ENCODE peak calls at places on chromosomes 2 and 18, in nine cellular contexts. One of them, this sample, is unnamed.

GRCh38 chr2:96143848-96144480 is 1.3 kb downstream of the DUSP2 start:
- DNase-seq in Calu3: peak
- DNase-seq in GM10248: no peak
- DNase-seq in upper lobe of right lung: peak
- DNase-seq in lung: no peak
- DNase-seq in mammary epithelial cell: no peak
- DNase-seq in cardiac fibroblast: no peak
- DNase-seq in foreskin fibroblast: no peak
- DNase-seq in tibial nerve: no peak
- DNase-seq in this sample: peak

GRCh38 chr2:85259101-85259590 is 68.6 kb downstream of the TGOLN2 start:
- DNase-seq in mammary epithelial cell: peak
- DNase-seq in foreskin fibroblast: peak
- DNase-seq in cardiac fibroblast: peak
- DNase-seq in tibial nerve: peak
- DNase-seq in upper lobe of right lung: no peak
- DNase-seq in lung: no peak
- DNase-seq in GM10248: no peak
- DNase-seq in Calu3: no peak
- DNase-seq in this sample: no peak

GRCh38 chr2:196849895-196850294 is 40.7 kb upstream of the C2orf66 start:
- DNase-seq in GM10248: no peak
- DNase-seq in lung: no peak
- DNase-seq in foreskin fibroblast: peak
- DNase-seq in mammary epithelial cell: peak
- DNase-seq in upper lobe of right lung: no peak
- DNase-seq in Calu3: peak
- DNase-seq in tibial nerve: no peak
- DNase-seq in cardiac fibroblast: peak
- DNase-seq in this sample: peak

GRCh38 chr2:168742258-168742932 is 60.0 kb upstream of the NOSTRIN start:
- DNase-seq in GM10248: no peak
- DNase-seq in Calu3: no peak
- DNase-seq in lung: no peak
- DNase-seq in mammary epithelial cell: no peak
- DNase-seq in tibial nerve: no peak
- DNase-seq in cardiac fibroblast: no peak
- DNase-seq in foreskin fibroblast: no peak
- DNase-seq in upper lobe of right lung: no peak
- DNase-seq in this sample: no peak

GRCh38 chr2:127675335-127676261 is at the start of gene LIMS2:
- DNase-seq in mammary epithelial cell: no peak
- DNase-seq in foreskin fibroblast: peak
- DNase-seq in upper lobe of right lung: peak
- DNase-seq in cardiac fibroblast: peak
- DNase-seq in lung: no peak
- DNase-seq in tibial nerve: no peak
- DNase-seq in GM10248: no peak
- DNase-seq in Calu3: peak
- DNase-seq in this sample: no peak

GRCh38 chr2:191333911-191334357 is 88.7 kb downstream of the MYO1B start:
- DNase-seq in cardiac fibroblast: peak
- DNase-seq in GM10248: no peak
- DNase-seq in Calu3: no peak
- DNase-seq in upper lobe of right lung: no peak
- DNase-seq in foreskin fibroblast: peak
- DNase-seq in lung: no peak
- DNase-seq in tibial nerve: no peak
- DNase-seq in mammary epithelial cell: peak
- DNase-seq in this sample: peak

GRCh38 chr18:23114171-23114881 is 21.0 kb upstream of the CABLES1 start:
- DNase-seq in tibial nerve: no peak
- DNase-seq in cardiac fibroblast: no peak
- DNase-seq in lung: peak
- DNase-seq in Calu3: peak
- DNase-seq in upper lobe of right lung: peak
- DNase-seq in foreskin fibroblast: peak
- DNase-seq in GM10248: no peak
- DNase-seq in mammary epithelial cell: no peak
- DNase-seq in this sample: no peak

GRCh38 chr2:148922776-148923175 is 47.7 kb downstream of the KIF5C start:
- DNase-seq in tibial nerve: no peak
- DNase-seq in foreskin fibroblast: no peak
- DNase-seq in cardiac fibroblast: no peak
- DNase-seq in mammary epithelial cell: peak
- DNase-seq in GM10248: no peak
- DNase-seq in Calu3: no peak
- DNase-seq in lung: no peak
- DNase-seq in upper lobe of right lung: no peak
- DNase-seq in this sample: peak

GRCh38 chr18:484749-485464 is 15.6 kb downstream of the COLEC12 start:
- DNase-seq in mammary epithelial cell: no peak
- DNase-seq in cardiac fibroblast: no peak
- DNase-seq in Calu3: no peak
- DNase-seq in upper lobe of right lung: no peak
- DNase-seq in tibial nerve: no peak
- DNase-seq in GM10248: no peak
- DNase-seq in lung: no peak
- DNase-seq in foreskin fibroblast: no peak
- DNase-seq in this sample: no peak

GRCh38 chr2:35125278-35125677 is 1230.3 kb upstream of the CRIM1 start:
- DNase-seq in cardiac fibroblast: no peak
- DNase-seq in GM10248: no peak
- DNase-seq in tibial nerve: no peak
- DNase-seq in upper lobe of right lung: no peak
- DNase-seq in mammary epithelial cell: no peak
- DNase-seq in lung: no peak
- DNase-seq in foreskin fibroblast: no peak
- DNase-seq in Calu3: no peak
- DNase-seq in this sample: no peak

GRCh38 chr2:215271466-215271865 is 40.4 kb upstream of the ATIC start:
- DNase-seq in GM10248: no peak
- DNase-seq in Calu3: no peak
- DNase-seq in tibial nerve: no peak
- DNase-seq in cardiac fibroblast: no peak
- DNase-seq in mammary epithelial cell: no peak
- DNase-seq in foreskin fibroblast: no peak
- DNase-seq in upper lobe of right lung: no peak
- DNase-seq in lung: no peak
- DNase-seq in this sample: no peak

GRCh38 chr2:96838345-96839287 is 5.2 kb downstream of the ANKRD23 start:
- DNase-seq in cardiac fibroblast: no peak
- DNase-seq in tibial nerve: no peak
- DNase-seq in GM10248: no peak
- DNase-seq in lung: no peak
- DNase-seq in upper lobe of right lung: no peak
- DNase-seq in foreskin fibroblast: no peak
- DNase-seq in mammary epithelial cell: no peak
- DNase-seq in Calu3: no peak
- DNase-seq in this sample: no peak

GRCh38 chr2:139142252-139142651 is 362.1 kb upstream of the NXPH2 start:
- DNase-seq in foreskin fibroblast: peak
- DNase-seq in upper lobe of right lung: no peak
- DNase-seq in lung: no peak
- DNase-seq in GM10248: no peak
- DNase-seq in Calu3: peak
- DNase-seq in cardiac fibroblast: peak
- DNase-seq in mammary epithelial cell: peak
- DNase-seq in tibial nerve: no peak
- DNase-seq in this sample: peak

GRCh38 chr2:241963223-241963622 is 93.7 kb downstream of the RTP5 start:
- DNase-seq in Calu3: no peak
- DNase-seq in tibial nerve: no peak
- DNase-seq in mammary epithelial cell: no peak
- DNase-seq in upper lobe of right lung: peak
- DNase-seq in foreskin fibroblast: no peak
- DNase-seq in cardiac fibroblast: no peak
- DNase-seq in lung: no peak
- DNase-seq in GM10248: no peak
- DNase-seq in this sample: no peak

GRCh38 chr18:5738561-5738960 is 156.8 kb downstream of the TMEM200C start:
- DNase-seq in lung: no peak
- DNase-seq in GM10248: no peak
- DNase-seq in foreskin fibroblast: no peak
- DNase-seq in cardiac fibroblast: no peak
- DNase-seq in Calu3: no peak
- DNase-seq in mammary epithelial cell: no peak
- DNase-seq in tibial nerve: no peak
- DNase-seq in upper lobe of right lung: no peak
- DNase-seq in this sample: no peak

GRCh38 chr2:213422211-213422610 is 137.9 kb downstream of the SPAG16 start:
- DNase-seq in GM10248: no peak
- DNase-seq in tibial nerve: no peak
- DNase-seq in mammary epithelial cell: no peak
- DNase-seq in upper lobe of right lung: no peak
- DNase-seq in Calu3: no peak
- DNase-seq in lung: no peak
- DNase-seq in foreskin fibroblast: no peak
- DNase-seq in cardiac fibroblast: no peak
- DNase-seq in this sample: no peak

GRCh38 chr18:59900222-59901128 is 679 bp downstream of the PMAIP1 start:
- DNase-seq in Calu3: peak
- DNase-seq in mammary epithelial cell: peak
- DNase-seq in foreskin fibroblast: peak
- DNase-seq in cardiac fibroblast: peak
- DNase-seq in upper lobe of right lung: peak
- DNase-seq in GM10248: peak
- DNase-seq in lung: peak
- DNase-seq in tibial nerve: no peak
- DNase-seq in this sample: peak

GRCh38 chr2:164439235-164439634 is 182.0 kb downstream of the GRB14 start:
- DNase-seq in tibial nerve: no peak
- DNase-seq in Calu3: no peak
- DNase-seq in GM10248: no peak
- DNase-seq in mammary epithelial cell: no peak
- DNase-seq in lung: no peak
- DNase-seq in cardiac fibroblast: no peak
- DNase-seq in upper lobe of right lung: no peak
- DNase-seq in foreskin fibroblast: no peak
- DNase-seq in this sample: no peak

GRCh38 chr2:235762832-235763598 is 269.2 kb downstream of the AGAP1 start:
- DNase-seq in foreskin fibroblast: peak
- DNase-seq in mammary epithelial cell: no peak
- DNase-seq in Calu3: no peak
- DNase-seq in lung: no peak
- DNase-seq in tibial nerve: no peak
- DNase-seq in upper lobe of right lung: no peak
- DNase-seq in GM10248: no peak
- DNase-seq in cardiac fibroblast: no peak
- DNase-seq in this sample: no peak
- TF ChIP-seq CTCF in foreskin fibroblast: no peak
- TF ChIP-seq CTCF in mammary epithelial cell: no peak
- TF ChIP-seq CTCF in Calu3: no peak
- TF ChIP-seq CTCF in lung: no peak
- TF ChIP-seq CTCF in tibial nerve: no peak
- TF ChIP-seq CTCF in upper lobe of right lung: no peak
- TF ChIP-seq CTCF in GM10248: no peak
- TF ChIP-seq CTCF in cardiac fibroblast: peak
- TF ChIP-seq CTCF in this sample: peak

GRCh38 chr2:23544589-23545295 is 159.8 kb downstream of the KLHL29 start:
- DNase-seq in foreskin fibroblast: peak
- DNase-seq in cardiac fibroblast: peak
- DNase-seq in tibial nerve: no peak
- DNase-seq in mammary epithelial cell: no peak
- DNase-seq in GM10248: no peak
- DNase-seq in lung: no peak
- DNase-seq in upper lobe of right lung: no peak
- DNase-seq in Calu3: no peak
- DNase-seq in this sample: no peak

GRCh38 chr2:23546913-23547312 is 161.9 kb downstream of the KLHL29 start:
- DNase-seq in mammary epithelial cell: no peak
- DNase-seq in tibial nerve: no peak
- DNase-seq in cardiac fibroblast: no peak
- DNase-seq in GM10248: no peak
- DNase-seq in upper lobe of right lung: no peak
- DNase-seq in Calu3: no peak
- DNase-seq in lung: no peak
- DNase-seq in foreskin fibroblast: no peak
- DNase-seq in this sample: no peak

GRCh38 chr2:23545811-23546210 is 160.8 kb downstream of the KLHL29 start:
- DNase-seq in cardiac fibroblast: no peak
- DNase-seq in upper lobe of right lung: no peak
- DNase-seq in GM10248: no peak
- DNase-seq in tibial nerve: no peak
- DNase-seq in mammary epithelial cell: no peak
- DNase-seq in foreskin fibroblast: peak
- DNase-seq in lung: no peak
- DNase-seq in Calu3: no peak
- DNase-seq in this sample: no peak

GRCh38 chr2:23547725-23548124 is 162.7 kb downstream of the KLHL29 start:
- DNase-seq in lung: no peak
- DNase-seq in foreskin fibroblast: no peak
- DNase-seq in mammary epithelial cell: no peak
- DNase-seq in Calu3: no peak
- DNase-seq in GM10248: no peak
- DNase-seq in upper lobe of right lung: no peak
- DNase-seq in tibial nerve: no peak
- DNase-seq in cardiac fibroblast: no peak
- DNase-seq in this sample: no peak

DNA sequence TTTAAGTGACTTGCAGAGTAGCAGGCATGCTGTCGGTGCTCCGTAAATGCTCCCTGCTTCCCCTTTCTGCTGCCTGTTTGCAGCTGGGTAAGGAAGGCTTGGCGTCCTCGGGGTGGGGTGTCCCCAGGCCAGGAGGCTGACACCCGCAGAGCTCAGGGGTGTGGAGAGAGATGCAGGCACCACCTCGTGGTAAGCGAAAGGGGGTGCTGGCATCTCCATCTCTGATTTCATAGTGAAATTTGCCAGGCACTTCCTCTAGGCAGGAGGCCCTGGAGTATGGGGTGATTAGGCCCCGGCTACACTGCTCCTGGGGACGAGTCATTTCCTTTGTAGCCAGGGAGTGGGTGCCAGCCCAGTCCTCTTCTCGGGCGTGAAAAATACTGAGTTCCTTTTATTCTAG is 160.4 kb downstream of the KLHL29 start:
- DNase-seq in tibial nerve: no peak
- DNase-seq in upper lobe of right lung: no peak
- DNase-seq in foreskin fibroblast: peak
- DNase-seq in Calu3: no peak
- DNase-seq in mammary epithelial cell: no peak
- DNase-seq in cardiac fibroblast: peak
- DNase-seq in lung: no peak
- DNase-seq in GM10248: no peak
- DNase-seq in this sample: no peak
- TF ChIP-seq CTCF in tibial nerve: no peak
- TF ChIP-seq CTCF in upper lobe of right lung: no peak
- TF ChIP-seq CTCF in foreskin fibroblast: no peak
- TF ChIP-seq CTCF in Calu3: no peak
- TF ChIP-seq CTCF in mammary epithelial cell: no peak
- TF ChIP-seq CTCF in cardiac fibroblast: no peak
- TF ChIP-seq CTCF in lung: no peak
- TF ChIP-seq CTCF in GM10248: no peak
- TF ChIP-seq CTCF in this sample: no peak

GRCh38 chr2:126658316-126658909 is 2.5 kb downstream of the GYPC start:
- DNase-seq in tibial nerve: no peak
- DNase-seq in cardiac fibroblast: no peak
- DNase-seq in Calu3: no peak
- DNase-seq in lung: no peak
- DNase-seq in upper lobe of right lung: no peak
- DNase-seq in mammary epithelial cell: no peak
- DNase-seq in GM10248: no peak
- DNase-seq in foreskin fibroblast: no peak
- DNase-seq in this sample: no peak
- TF ChIP-seq CTCF in tibial nerve: no peak
- TF ChIP-seq CTCF in cardiac fibroblast: no peak
- TF ChIP-seq CTCF in Calu3: no peak
- TF ChIP-seq CTCF in lung: no peak
- TF ChIP-seq CTCF in upper lobe of right lung: no peak
- TF ChIP-seq CTCF in mammary epithelial cell: no peak
- TF ChIP-seq CTCF in GM10248: no peak
- TF ChIP-seq CTCF in foreskin fibroblast: no peak
- TF ChIP-seq CTCF in this sample: no peak

GRCh38 chr18:37343542-37343851 is 222.1 kb downstream of the CELF4 start:
- DNase-seq in mammary epithelial cell: peak
- DNase-seq in GM10248: no peak
- DNase-seq in foreskin fibroblast: no peak
- DNase-seq in upper lobe of right lung: no peak
- DNase-seq in cardiac fibroblast: no peak
- DNase-seq in lung: no peak
- DNase-seq in Calu3: no peak
- DNase-seq in tibial nerve: no peak
- DNase-seq in this sample: no peak
- TF ChIP-seq CTCF in mammary epithelial cell: no peak
- TF ChIP-seq CTCF in GM10248: no peak
- TF ChIP-seq CTCF in foreskin fibroblast: no peak
- TF ChIP-seq CTCF in upper lobe of right lung: no peak
- TF ChIP-seq CTCF in cardiac fibroblast: no peak
- TF ChIP-seq CTCF in lung: no peak
- TF ChIP-seq CTCF in Calu3: no peak
- TF ChIP-seq CTCF in tibial nerve: no peak
- TF ChIP-seq CTCF in this sample: no peak

This sample was measured in MCF 10A.